ENCODE peak calls at places on chromosome 17, in six cellular contexts. F, Y, W, D, G and I are unnamed samples.

GRCh38 chr17:2337811-2338657 is 733 bp downstream of the SGSM2 start:
- DNase-seq in W (peak), D (peak), G (peak), Y (peak), F (peak), I (peak)

GRCh38 chr17:74520790-74521480 is 10.3 kb downstream of the CD300LB start:
- DNase-seq in G (no peak), F (no peak), Y (no peak), D (no peak), W (no peak), I (peak)

GRCh38 chr17:61662771-61663170 is 71.8 kb upstream of the NACA2 start:
- DNase-seq in F (no peak), Y (no peak), G (no peak), W (no peak), D (no peak), I (no peak)

GRCh38 chr17:45335721-45336120 is 18.9 kb upstream of the MAP3K14 start:
- DNase-seq in F (peak), W (no peak), G (no peak), Y (no peak), D (no peak), I (no peak)

GRCh38 chr17:5545051-5545987 is 39.0 kb downstream of the NLRP1 start:
- DNase-seq in G (no peak), D (no peak), F (no peak), Y (no peak), W (no peak), I (peak)

GRCh38 chr17:17391575-17392370 is 85.0 kb upstream of the MED9 start:
- DNase-seq in D (no peak), Y (no peak), G (peak), F (no peak), W (no peak), I (peak)

GRCh38 chr17:75814900-75815373 is 29.3 kb downstream of the UNC13D start:
- DNase-seq in D (no peak), G (peak), Y (no peak), W (no peak), F (no peak), I (peak)

GRCh38 chr17:65553009-65553645 is 8.3 kb downstream of the AXIN2 start:
- DNase-seq in W (no peak), G (no peak), D (no peak), F (no peak), Y (no peak), I (no peak)

GRCh38 chr17:8125196-8125946 is 1.5 kb upstream of the HES7 start:
- DNase-seq in Y (peak), F (no peak), D (no peak), G (peak), W (peak), I (peak)

GRCh38 chr17:32795339-32795979 is 81.5 kb downstream of the MYO1D start:
- DNase-seq in W (no peak), D (no peak), Y (no peak), F (no peak), G (no peak), I (no peak)

GRCh38 chr17:6654816-6655731 is 3.5 kb downstream of the C17orf100 start:
- DNase-seq in D (peak), F (peak), G (peak), Y (no peak), W (no peak), I (no peak)

GRCh38 chr17:68955181-68955841 is at the start of gene ABCA8:
- DNase-seq in F (no peak), D (no peak), W (peak), Y (no peak), G (no peak), I (no peak)

GRCh38 chr17:36182176-36183000 is 6.0 kb upstream of the TBC1D3B start:
- DNase-seq in F (no peak), G (peak), Y (peak), D (no peak), W (no peak), I (no peak)

GRCh38 chr17:68600881-68601564 is at the start of gene FAM20A:
- DNase-seq in W (no peak), Y (peak), G (peak), D (peak), F (peak), I (no peak)

GRCh38 chr17:79933863-79934652 is 94.8 kb upstream of the CBX4 start:
- DNase-seq in D (peak), Y (no peak), W (peak), G (peak), F (peak), I (peak)

GRCh38 chr17:41437769-41438168 is 3.0 kb downstream of the KRT38 start:
- DNase-seq in G (no peak), W (no peak), F (no peak), D (no peak), Y (no peak), I (no peak)

GRCh38 chr17:15341385-15341849 is at the start of gene TEKT3:
- DNase-seq in Y (peak), F (peak), D (peak), W (peak), G (peak), I (no peak)

GRCh38 chr17:61405686-61406542 is 6.3 kb downstream of the TBX2 start:
- DNase-seq in D (peak), G (no peak), Y (no peak), F (peak), W (no peak), I (no peak)